ENCODE peak calls at places on chromosome 10, in seven cellular contexts. One of them, this sample, is unnamed.

GRCh38 chr10:122555431-122555830 is 5.1 kb upstream of the DMBT1 start:
- DNase-seq in Panc1: no peak
- DNase-seq in GM12878: no peak
- DNase-seq in SK-N-SH: no peak
- DNase-seq in HCT116: no peak
- DNase-seq in GM23338: no peak
- DNase-seq in HepG2: no peak
- DNase-seq in this sample: no peak

GRCh38 chr10:47104786-47105385 is 193.7 kb downstream of the PTPN20 start:
- DNase-seq in HepG2: no peak
- DNase-seq in SK-N-SH: no peak
- DNase-seq in GM23338: no peak
- DNase-seq in HCT116: no peak
- DNase-seq in Panc1: no peak
- DNase-seq in GM12878: no peak
- DNase-seq in this sample: peak

GRCh38 chr10:101357958-101358357 is 4.0 kb downstream of the BTRC start:
- DNase-seq in SK-N-SH: no peak
- DNase-seq in GM23338: no peak
- DNase-seq in Panc1: no peak
- DNase-seq in GM12878: no peak
- DNase-seq in HCT116: no peak
- DNase-seq in HepG2: no peak
- DNase-seq in this sample: no peak

GRCh38 chr10:95309958-95310357 is 19.2 kb upstream of the PDLIM1 start:
- DNase-seq in HepG2: no peak
- DNase-seq in GM12878: no peak
- DNase-seq in HCT116: no peak
- DNase-seq in SK-N-SH: no peak
- DNase-seq in Panc1: no peak
- DNase-seq in GM23338: no peak
- DNase-seq in this sample: no peak

GRCh38 chr10:108877130-108877529 is 1046.2 kb downstream of the XPNPEP1 start:
- DNase-seq in HCT116: no peak
- DNase-seq in Panc1: no peak
- DNase-seq in SK-N-SH: peak
- DNase-seq in GM12878: no peak
- DNase-seq in HepG2: no peak
- DNase-seq in GM23338: no peak
- DNase-seq in this sample: no peak

GRCh38 chr10:121844537-121844936 is 83.3 kb downstream of the ATE1 start:
- DNase-seq in HepG2: no peak
- DNase-seq in SK-N-SH: no peak
- DNase-seq in GM12878: no peak
- DNase-seq in Panc1: no peak
- DNase-seq in GM23338: no peak
- DNase-seq in HCT116: no peak
- DNase-seq in this sample: no peak

GRCh38 chr10:3874988-3875841 is 90.2 kb upstream of the KLF6 start:
- DNase-seq in HCT116: no peak
- DNase-seq in Panc1: no peak
- DNase-seq in HepG2: no peak
- DNase-seq in SK-N-SH: no peak
- DNase-seq in GM23338: no peak
- DNase-seq in GM12878: peak
- DNase-seq in this sample: no peak

GRCh38 chr10:77230194-77230593 is 407.4 kb downstream of the KCNMA1 start:
- DNase-seq in GM12878: no peak
- DNase-seq in SK-N-SH: no peak
- DNase-seq in HepG2: no peak
- DNase-seq in HCT116: no peak
- DNase-seq in Panc1: no peak
- DNase-seq in GM23338: no peak
- DNase-seq in this sample: no peak

GRCh38 chr10:89351402-89352038 is 23.7 kb downstream of the IFIT3 start:
- DNase-seq in HCT116: no peak
- DNase-seq in GM12878: peak
- DNase-seq in GM23338: no peak
- DNase-seq in SK-N-SH: no peak
- DNase-seq in Panc1: no peak
- DNase-seq in HepG2: no peak
- DNase-seq in this sample: no peak

GRCh38 chr10:4265964-4266363 is 481.0 kb upstream of the KLF6 start:
- DNase-seq in SK-N-SH: no peak
- DNase-seq in GM12878: no peak
- DNase-seq in Panc1: no peak
- DNase-seq in HepG2: no peak
- DNase-seq in GM23338: no peak
- DNase-seq in HCT116: no peak
- DNase-seq in this sample: no peak

GRCh38 chr10:116741391-116742351 is 695 bp downstream of the HSPA12A start:
- DNase-seq in Panc1: no peak
- DNase-seq in HCT116: no peak
- DNase-seq in GM23338: peak
- DNase-seq in GM12878: no peak
- DNase-seq in SK-N-SH: peak
- DNase-seq in HepG2: no peak
- DNase-seq in this sample: no peak

GRCh38 chr10:87105725-87106124 is 10.7 kb downstream of the SHLD2 start:
- DNase-seq in GM12878: no peak
- DNase-seq in SK-N-SH: no peak
- DNase-seq in HepG2: no peak
- DNase-seq in HCT116: no peak
- DNase-seq in GM23338: no peak
- DNase-seq in Panc1: no peak
- DNase-seq in this sample: no peak

GRCh38 chr10:72061491-72061890 is 26.9 kb downstream of the SPOCK2 start:
- DNase-seq in HepG2: no peak
- DNase-seq in GM12878: no peak
- DNase-seq in GM23338: peak
- DNase-seq in Panc1: no peak
- DNase-seq in HCT116: no peak
- DNase-seq in SK-N-SH: peak
- DNase-seq in this sample: no peak

GRCh38 chr10:782751-783648 is 93.5 kb upstream of the DIP2C start:
- DNase-seq in GM23338: no peak
- DNase-seq in GM12878: no peak
- DNase-seq in SK-N-SH: peak
- DNase-seq in Panc1: no peak
- DNase-seq in HCT116: no peak
- DNase-seq in HepG2: no peak
- DNase-seq in this sample: no peak

GRCh38 chr10:784377-784758 is 94.9 kb upstream of the DIP2C start:
- DNase-seq in GM12878: no peak
- DNase-seq in Panc1: no peak
- DNase-seq in HepG2: no peak
- DNase-seq in HCT116: peak
- DNase-seq in GM23338: peak
- DNase-seq in SK-N-SH: no peak
- DNase-seq in this sample: no peak

GRCh38 chr10:786666-787512 is 97.4 kb upstream of the DIP2C start:
- DNase-seq in GM23338: no peak
- DNase-seq in HepG2: no peak
- DNase-seq in SK-N-SH: peak
- DNase-seq in GM12878: no peak
- DNase-seq in HCT116: no peak
- DNase-seq in Panc1: no peak
- DNase-seq in this sample: no peak

GRCh38 chr10:785539-786214 is 96.2 kb upstream of the DIP2C start:
- DNase-seq in Panc1: no peak
- DNase-seq in GM12878: no peak
- DNase-seq in GM23338: no peak
- DNase-seq in HepG2: no peak
- DNase-seq in SK-N-SH: peak
- DNase-seq in HCT116: no peak
- DNase-seq in this sample: no peak

DNA sequence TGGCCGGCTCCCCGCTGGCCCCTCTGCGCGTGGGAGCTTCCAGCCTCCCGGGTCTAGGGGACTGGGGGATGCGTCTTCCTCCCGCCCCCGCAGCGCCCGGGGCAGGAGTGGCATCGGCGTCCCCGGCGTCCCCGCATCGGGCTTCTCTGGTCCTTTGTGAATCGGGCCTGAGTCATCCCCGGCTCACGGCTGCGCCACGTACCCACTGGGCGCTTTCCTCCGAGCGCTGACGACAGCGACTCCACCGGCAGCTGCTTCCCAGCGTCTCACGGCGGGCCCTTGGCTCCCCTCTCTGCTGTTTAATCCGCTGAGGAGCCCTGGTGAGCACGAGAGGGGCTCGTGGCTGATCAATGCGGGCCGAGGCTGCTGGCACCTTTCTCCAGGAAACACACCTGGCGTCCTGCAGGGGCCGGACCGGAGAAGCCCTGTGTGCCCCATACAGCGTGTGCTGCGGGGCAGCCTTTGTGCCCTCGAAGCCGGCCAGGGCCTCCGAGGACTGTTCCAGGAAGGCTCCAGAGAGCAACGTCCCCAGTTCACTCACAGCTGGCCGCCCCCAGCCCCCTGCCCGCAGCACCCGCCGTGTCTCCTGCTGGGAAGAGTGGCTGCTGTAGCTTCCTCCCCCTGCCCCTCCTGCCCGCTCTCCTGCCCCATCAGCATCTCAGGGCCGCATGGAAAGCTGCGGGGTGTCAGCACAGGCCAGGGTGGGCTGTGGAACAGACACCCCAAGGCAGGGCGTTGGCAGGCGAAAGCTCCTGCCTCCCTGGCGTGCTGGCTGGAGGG is 95.5 kb upstream of the DIP2C start:
- DNase-seq in GM12878: no peak
- DNase-seq in Panc1: no peak
- DNase-seq in HepG2: no peak
- DNase-seq in GM23338: peak
- DNase-seq in SK-N-SH: peak
- DNase-seq in HCT116: peak
- DNase-seq in this sample: no peak
- TF ChIP-seq CTCF in GM12878: no peak
- TF ChIP-seq CTCF in Panc1: no peak
- TF ChIP-seq CTCF in HepG2: peak
- TF ChIP-seq CTCF in GM23338: peak
- TF ChIP-seq CTCF in SK-N-SH: peak
- TF ChIP-seq CTCF in HCT116: no peak
- TF ChIP-seq CTCF in this sample: no peak

GRCh38 chr10:11643039-11643438 is 31.6 kb upstream of the USP6NL start:
- DNase-seq in HCT116: no peak
- DNase-seq in GM23338: no peak
- DNase-seq in Panc1: no peak
- DNase-seq in GM12878: no peak
- DNase-seq in SK-N-SH: no peak
- DNase-seq in HepG2: no peak
- DNase-seq in this sample: no peak

GRCh38 chr10:11647676-11648075 is 36.2 kb upstream of the USP6NL start:
- DNase-seq in HepG2: no peak
- DNase-seq in SK-N-SH: no peak
- DNase-seq in HCT116: no peak
- DNase-seq in GM23338: no peak
- DNase-seq in GM12878: no peak
- DNase-seq in Panc1: no peak
- DNase-seq in this sample: no peak

GRCh38 chr10:11642558-11642957 is 31.1 kb upstream of the USP6NL start:
- DNase-seq in GM12878: no peak
- DNase-seq in Panc1: no peak
- DNase-seq in HCT116: no peak
- DNase-seq in GM23338: no peak
- DNase-seq in SK-N-SH: no peak
- DNase-seq in HepG2: no peak
- DNase-seq in this sample: no peak

DNA sequence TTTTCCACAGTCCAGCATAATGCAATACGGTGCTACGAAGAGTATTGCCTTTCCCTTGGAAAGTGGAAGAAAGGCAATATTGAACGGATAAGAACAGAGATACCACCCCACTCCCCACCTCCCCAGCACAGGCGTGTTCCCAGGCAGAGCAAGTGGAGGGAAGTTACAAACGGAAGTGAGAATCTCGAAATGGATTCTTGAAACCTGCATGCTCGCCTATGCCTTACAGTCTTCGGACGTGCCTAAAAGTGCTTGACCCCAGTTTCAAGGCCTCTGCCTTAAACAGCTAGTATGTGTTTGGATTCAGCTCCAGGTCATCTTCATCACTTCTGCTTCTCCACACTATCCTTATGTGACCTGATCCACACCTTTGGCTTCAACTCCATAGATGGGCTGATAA is 35.0 kb upstream of the USP6NL start:
- DNase-seq in HepG2: no peak
- DNase-seq in SK-N-SH: no peak
- DNase-seq in HCT116: no peak
- DNase-seq in GM23338: no peak
- DNase-seq in GM12878: no peak
- DNase-seq in Panc1: no peak
- DNase-seq in this sample: no peak
- TF ChIP-seq REST in HepG2: no peak
- TF ChIP-seq REST in SK-N-SH: no peak
- TF ChIP-seq REST in HCT116: no peak
- TF ChIP-seq REST in GM23338: no peak
- TF ChIP-seq REST in GM12878: no peak
- TF ChIP-seq REST in Panc1: no peak
- TF ChIP-seq REST in this sample: no peak

DNA sequence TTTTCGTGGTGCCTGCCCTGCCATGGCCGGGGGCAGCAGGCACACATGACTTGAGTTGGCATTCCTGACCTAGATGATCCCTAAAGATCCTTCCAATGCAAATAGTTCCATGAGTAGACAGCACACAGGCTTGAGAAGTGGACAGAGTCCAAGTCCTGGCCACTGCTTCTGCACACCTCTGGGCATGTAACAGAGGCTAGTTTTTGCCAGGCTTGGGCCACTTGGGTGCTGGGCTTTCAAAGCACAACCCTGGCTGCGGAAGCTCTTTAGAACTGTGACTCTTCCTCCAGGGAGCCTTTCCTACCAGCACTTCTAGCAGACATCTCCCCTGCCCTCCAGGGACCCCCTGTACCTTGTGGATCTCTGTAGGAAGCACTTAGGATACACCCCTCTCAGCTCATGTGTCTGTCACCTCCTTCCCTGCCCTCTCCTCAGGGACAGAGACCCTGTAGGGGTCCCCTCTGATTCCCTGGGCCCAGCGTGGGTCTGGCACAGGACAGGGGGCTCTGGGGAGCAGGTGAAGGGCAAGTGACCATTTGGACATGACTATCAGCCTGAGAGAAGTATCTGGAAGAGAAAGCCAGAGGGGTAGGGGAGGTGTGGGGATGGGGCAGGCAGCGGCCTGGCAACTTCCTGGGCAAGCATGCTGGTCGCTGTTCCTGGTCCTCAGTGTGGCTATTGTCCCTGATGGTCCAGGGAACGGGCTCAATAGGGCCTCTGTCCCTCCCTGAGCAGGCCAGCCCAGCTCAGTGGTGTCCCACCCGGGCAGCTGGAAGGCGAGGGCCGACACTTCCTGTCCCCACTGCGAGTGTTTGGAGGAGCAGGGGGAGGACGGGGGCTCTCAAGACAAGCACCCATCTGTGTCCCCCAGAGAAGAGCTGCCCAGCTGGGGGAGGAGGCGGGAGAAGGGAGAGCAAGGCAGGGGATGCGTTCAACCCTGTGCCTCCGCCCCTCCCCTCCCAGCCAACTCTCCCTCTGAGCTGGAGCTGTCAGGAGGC is 36.1 kb downstream of the ZCCHC24 start:
- DNase-seq in SK-N-SH: no peak
- DNase-seq in HCT116: no peak
- DNase-seq in GM23338: no peak
- DNase-seq in Panc1: no peak
- DNase-seq in HepG2: no peak
- DNase-seq in GM12878: no peak
- DNase-seq in this sample: no peak
- TF ChIP-seq POLR2AphosphoS5 in SK-N-SH: no peak
- TF ChIP-seq POLR2AphosphoS5 in HCT116: no peak
- TF ChIP-seq POLR2AphosphoS5 in GM23338: no peak
- TF ChIP-seq POLR2AphosphoS5 in Panc1: no peak
- TF ChIP-seq POLR2AphosphoS5 in HepG2: no peak
- TF ChIP-seq POLR2AphosphoS5 in GM12878: no peak
- TF ChIP-seq POLR2AphosphoS5 in this sample: no peak

GRCh38 chr10:113854757-113855626 is 531 bp downstream of the NHLRC2 start:
- DNase-seq in SK-N-SH: peak
- DNase-seq in HCT116: peak
- DNase-seq in Panc1: no peak
- DNase-seq in GM12878: no peak
- DNase-seq in HepG2: peak
- DNase-seq in GM23338: peak
- DNase-seq in this sample: peak
- TF ChIP-seq CTCF in SK-N-SH: peak
- TF ChIP-seq CTCF in HCT116: no peak
- TF ChIP-seq CTCF in Panc1: no peak
- TF ChIP-seq CTCF in GM12878: no peak
- TF ChIP-seq CTCF in HepG2: peak
- TF ChIP-seq CTCF in GM23338: no peak
- TF ChIP-seq CTCF in this sample: no peak

This sample was measured in HL-60.